ENCODE peak calls at places on chromosomes 2 and 18, in ten cellular contexts. Y is progenitor cell of endocrine pancreas; V is EL; K is GM23338; M is GM20000; D is ecto neural progenitor cell; A is RWPE2; E is activated CD8-positive, alpha-beta T cell treated with anti-CD3 and anti-CD28 coated beads, Interleukin-2, amount 10 ng/mL, durations not matched to agents 7 days and 5 days; W is SW480; R is heart left ventricle. Z is an unnamed sample.

GRCh38 chr2:219461061-219461514 is 26.4 kb downstream of the SPEG start:
- DNase-seq in D (no peak), K (peak), M (no peak), V (no peak), A (no peak), W (no peak), Y (no peak), R (peak), E (peak), Z (no peak)

GRCh38 chr2:109438773-109439191 is 175.0 kb downstream of the SEPTIN10 start:
- DNase-seq in E (no peak), R (peak), Y (no peak), M (no peak), W (no peak), V (peak), D (no peak), A (peak), K (no peak), Z (no peak)

GRCh38 chr18:68177807-68178702 is 536.9 kb downstream of the TMX3 start:
- DNase-seq in R (no peak), Y (no peak), K (no peak), A (no peak), W (no peak), V (peak), D (no peak), E (no peak), M (no peak), Z (peak)

GRCh38 chr18:66124394-66124793 is 373.6 kb downstream of the CDH7 start:
- DNase-seq in V (no peak), K (peak), D (no peak), R (no peak), Y (no peak), W (no peak), E (no peak), M (no peak), A (no peak), Z (no peak)

GRCh38 chr2:233754872-233755611 is 5.0 kb upstream of the UGT1A1 start:
- DNase-seq in W (no peak), K (no peak), R (no peak), D (no peak), V (no peak), Y (no peak), E (no peak), M (no peak), A (no peak), Z (no peak)

GRCh38 chr2:104290566-104290891 is 563.4 kb upstream of the POU3F3 start:
- DNase-seq in K (no peak), W (no peak), R (no peak), V (no peak), A (no peak), D (no peak), Y (no peak), E (no peak), M (no peak), Z (no peak)

GRCh38 chr2:23637011-23637778 is 252.2 kb downstream of the KLHL29 start:
- DNase-seq in V (peak), W (no peak), Y (no peak), E (no peak), M (no peak), R (peak), D (no peak), A (no peak), K (no peak), Z (no peak)

GRCh38 chr2:233156001-233156400 is 95.5 kb upstream of the ATG16L1 start:
- DNase-seq in K (no peak), V (no peak), W (no peak), Y (no peak), D (no peak), A (no peak), R (no peak), E (no peak), M (no peak), Z (no peak)

GRCh38 chr2:183232161-183232865 is 108.1 kb downstream of the NUP35 start:
- DNase-seq in Y (no peak), R (no peak), W (no peak), E (no peak), A (no peak), V (no peak), D (no peak), K (no peak), M (no peak), Z (no peak)

GRCh38 chr2:172997031-172997430 is 78.6 kb upstream of the MAP3K20 start:
- DNase-seq in M (no peak), R (no peak), D (no peak), V (peak), E (no peak), W (no peak), K (no peak), A (no peak), Y (no peak), Z (no peak)

GRCh38 chr2:215485032-215485431 is 49.2 kb upstream of the FN1 start:
- DNase-seq in E (no peak), R (no peak), V (no peak), D (no peak), W (no peak), A (no peak), M (no peak), K (no peak), Y (no peak), Z (no peak)

GRCh38 chr2:200056105-200056504 is 100.7 kb downstream of the MAIP1 start:
- DNase-seq in D (no peak), K (no peak), E (no peak), M (no peak), A (no peak), R (no peak), Y (no peak), W (no peak), V (no peak), Z (no peak)

GRCh38 chr2:223007531-223007930 is 44.5 kb upstream of the KCNE4 start:
- DNase-seq in D (no peak), A (no peak), Y (no peak), R (no peak), V (peak), E (no peak), M (no peak), K (no peak), W (no peak), Z (no peak)

Z was measured in Panc1.